ENCODE peak calls at places on chromosomes 11 and 22, in five cellular contexts. E is activated CD8-positive, alpha-beta memory T cell treated with anti-CD3 and anti-CD28 coated beads for 48 hours; F is astrocyte of the spinal cord; K is stimulated activated CD8-positive, alpha-beta memory T cell treated with anti-CD3 and anti-CD28 coated beads, Interleukin-4, amount 100 ng/mL, for 24 hours; R is left ventricle myocardium superior. I is an unnamed sample.

GRCh38 chr22:34129691-34130486 is 209.6 kb upstream of the LARGE1 start:
- DNase-seq in E (no peak), K (no peak), F (no peak), R (no peak), I (no peak)

GRCh38 chr11:118921121-118921928 is 4.4 kb downstream of the BCL9L start:
- DNase-seq in F (peak), K (no peak), E (no peak), R (peak), I (peak)

GRCh38 chr22:28207281-28208030 is 288.4 kb upstream of the PITPNB start:
- DNase-seq in K (no peak), E (no peak), F (no peak), R (no peak), I (no peak)

GRCh38 chr11:20105427-20105826 is 54.8 kb downstream of the DBX1 start:
- DNase-seq in K (no peak), E (no peak), R (no peak), F (no peak), I (no peak)

GRCh38 chr11:69297225-69297925 is 3.4 kb downstream of the MYEOV start:
- DNase-seq in K (peak), E (peak), F (peak), R (peak), I (peak)

GRCh38 chr11:131311746-131312145 is 58.7 kb upstream of the NTM start:
- DNase-seq in R (no peak), E (no peak), F (no peak), K (no peak), I (no peak)

GRCh38 chr11:72009156-72009555 is 10.4 kb downstream of the IL18BP start:
- DNase-seq in E (no peak), R (no peak), K (no peak), F (no peak), I (no peak)

GRCh38 chr11:100403817-100404216 is 283.3 kb upstream of the ARHGAP42 start:
- DNase-seq in F (peak), K (no peak), E (no peak), R (no peak), I (peak)

GRCh38 chr11:81174646-81175330 is 1558.9 kb downstream of the FAM181B start:
- DNase-seq in E (no peak), F (no peak), R (no peak), K (no peak), I (no peak)

GRCh38 chr11:47858169-47858543 is 10.0 kb upstream of the NUP160 start:
- DNase-seq in E (no peak), R (no peak), K (no peak), F (peak), I (peak)

GRCh38 chr11:28836285-28837081 is 728.3 kb downstream of the METTL15 start:
- DNase-seq in F (peak), E (no peak), R (no peak), K (no peak), I (peak)

GRCh38 chr11:65911682-65912568 is 6.9 kb downstream of the C11orf68 start:
- DNase-seq in K (no peak), R (peak), F (peak), E (no peak), I (peak)

GRCh38 chr11:8934735-8935478 is 2.2 kb upstream of the C11orf16 start:
- DNase-seq in E (no peak), F (peak), K (no peak), R (no peak), I (peak)

GRCh38 chr11:9529333-9529648 is 44.2 kb upstream of the WEE1 start:
- DNase-seq in E (no peak), K (no peak), R (peak), F (no peak), I (no peak)

GRCh38 chr22:45969801-45970464 is 7.0 kb downstream of the WNT7B start:
- DNase-seq in F (no peak), E (no peak), K (no peak), R (no peak), I (no peak)

GRCh38 chr11:27485930-27486773 is 13.6 kb upstream of the LGR4 start:
- DNase-seq in E (no peak), F (peak), K (no peak), R (no peak), I (peak)

GRCh38 chr11:17991799-17992433 is 20.9 kb downstream of the SERGEF start:
- DNase-seq in K (no peak), R (no peak), F (peak), E (no peak), I (peak)

GRCh38 chr11:27423125-27423524 is 49.5 kb downstream of the LGR4 start:
- DNase-seq in E (no peak), F (no peak), R (peak), K (no peak), I (peak)